ENCODE peak calls at places on chromosomes 11 and 22, in six cellular contexts. P, H, S, C, Q and B are unnamed samples.
A peak's percentile ranks its signal among the peaks of the same experiment; 100 is the strongest.

GRCh38 chr22:23237841-23238240 is 57.5 kb downstream of the BCR start:
- DNase-seq in P (no peak), H (no peak), S (peak; percentile 61), C (no peak), Q (no peak), B (no peak)

GRCh38 chr11:113193894-113194293 is 120.5 kb upstream of the TTC12 start:
- DNase-seq in P (no peak), H (peak; percentile 11), S (no peak), C (peak; percentile 62), Q (no peak), B (no peak)

GRCh38 chr22:39959640-39960447 is at the start of gene TMA7B:
- DNase-seq in P (no peak), H (no peak), S (peak; percentile 49), C (peak; percentile 52), Q (no peak), B (peak; percentile 75)

GRCh38 chr11:12200359-12201015 is 90.1 kb downstream of the MICAL2 start:
- DNase-seq in P (no peak), H (no peak), S (no peak), C (peak; percentile 42), Q (no peak), B (peak; percentile 83)

GRCh38 chr22:29625090-29625825 is 21.8 kb downstream of the NF2 start:
- DNase-seq in P (no peak), H (no peak), S (peak; percentile 42), C (peak; percentile 49), Q (peak; percentile 62), B (peak; percentile 85)

GRCh38 chr11:19279455-19279854 is 38.7 kb upstream of the E2F8 start:
- DNase-seq in P (peak; percentile 53), H (no peak), S (no peak), C (no peak), Q (no peak), B (no peak)

GRCh38 chr11:125621995-125622394 is 3.0 kb upstream of the CHEK1 start:
- DNase-seq in P (no peak), H (no peak), S (no peak), C (no peak), Q (no peak), B (peak; percentile 77)

GRCh38 chr11:70660059-70660888 is 261.9 kb downstream of the CTTN start:
- DNase-seq in P (no peak), H (no peak), S (no peak), C (no peak), Q (no peak), B (no peak)

GRCh38 chr11:85855341-85855656 is at the start of gene CCDC83:
- DNase-seq in P (no peak), H (no peak), S (no peak), C (no peak), Q (no peak), B (no peak)

DNA sequence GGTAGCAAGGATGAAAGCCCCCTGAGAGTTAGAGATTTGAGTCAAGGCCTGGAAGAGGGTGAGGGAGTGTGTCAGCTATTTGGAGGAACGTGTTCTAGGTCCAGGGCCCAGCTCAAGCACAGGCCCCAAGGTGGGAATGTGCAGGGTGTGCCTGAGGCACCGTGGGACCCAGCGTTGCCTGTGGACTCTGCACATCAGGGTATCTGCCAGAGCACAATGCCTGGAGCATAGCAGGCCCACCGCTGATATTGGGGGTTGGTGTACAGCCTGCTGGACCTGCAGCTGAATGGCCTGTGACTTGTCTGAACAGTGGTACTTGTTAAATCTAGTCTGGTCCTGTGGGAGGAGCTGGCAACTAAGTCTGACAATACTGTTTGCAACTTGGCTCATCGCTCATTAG is 131.7 kb downstream of the GRIK4 start:
- DNase-seq in P (no peak), H (no peak), S (no peak), C (no peak), Q (no peak), B (no peak)
- TF ChIP-seq RFX5 in P (no peak), H (no peak), S (no peak), C (no peak), Q (no peak), B (no peak)

GRCh38 chr11:73320786-73321325 is 12.8 kb downstream of the ARHGEF17 start:
- DNase-seq in P (no peak), H (no peak), S (no peak), C (no peak), Q (no peak), B (peak; percentile 40)

GRCh38 chr11:73322111-73322985 is 14.3 kb downstream of the ARHGEF17 start:
- DNase-seq in P (no peak), H (no peak), S (no peak), C (no peak), Q (no peak), B (peak; percentile 69)

GRCh38 chr11:73323464-73323863 is 15.4 kb downstream of the ARHGEF17 start:
- DNase-seq in P (peak; percentile 80), H (no peak), S (no peak), C (peak; percentile 54), Q (peak; percentile 41), B (peak; percentile 77)

GRCh38 chr11:73322986-73323306 is 14.9 kb downstream of the ARHGEF17 start:
- DNase-seq in P (no peak), H (no peak), S (no peak), C (no peak), Q (no peak), B (no peak)

DNA sequence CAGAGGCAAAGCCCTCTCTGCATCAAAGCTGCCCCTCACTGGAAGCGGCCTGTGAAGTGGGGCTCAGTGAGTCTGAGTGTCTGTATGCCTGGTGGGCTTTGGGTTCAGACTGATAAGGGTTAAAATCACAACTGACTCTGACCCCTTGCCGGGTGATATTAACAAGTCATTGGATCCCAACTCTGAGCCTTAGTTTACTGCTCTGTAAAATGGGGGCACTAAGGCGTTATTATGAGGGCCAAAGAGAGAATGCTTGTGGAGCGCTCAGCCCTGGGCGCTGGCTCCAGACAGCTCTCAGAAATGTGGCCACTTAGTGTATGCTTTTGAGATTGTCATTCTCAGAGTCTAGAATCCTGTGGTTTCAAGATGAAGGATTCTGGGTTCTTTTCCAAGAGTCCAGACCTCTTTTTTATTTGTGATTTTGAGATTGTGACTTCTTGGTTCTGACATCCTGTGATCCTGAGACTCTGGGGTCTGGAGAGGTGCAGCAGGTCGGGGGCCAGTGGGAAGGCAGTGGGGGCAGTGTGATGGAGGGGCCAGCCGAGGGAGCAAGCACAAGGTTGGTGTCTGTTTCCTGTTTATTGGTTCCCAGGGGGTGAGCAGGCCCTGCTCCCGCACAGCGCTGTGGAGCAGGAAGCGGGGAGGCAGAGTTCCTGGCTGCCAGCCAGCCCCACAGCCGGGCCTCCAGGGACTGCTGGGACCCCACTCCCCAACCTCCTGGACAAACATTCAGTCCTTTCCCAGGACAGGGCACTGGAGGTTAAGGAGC is 13.4 kb downstream of the ARHGEF17 start:
- DNase-seq in P (no peak), H (no peak), S (no peak), C (peak; percentile 89), Q (no peak), B (peak; percentile 84)
- H3K9ac ChIP-seq in P (no peak overlapping the region), H (peak overlapping the region; percentile 51), S (no peak overlapping the region), C (peak overlapping the region; percentile 65), Q (no peak overlapping the region), B (peak overlapping the region; percentile 29)

GRCh38 chr11:2416765-2417164 is 16.2 kb downstream of the TSSC4 start:
- DNase-seq in P (no peak), H (no peak), S (no peak), C (no peak), Q (no peak), B (no peak)
- TF ChIP-seq RFX5 in P (no peak), H (no peak), S (no peak), C (no peak), Q (no peak), B (no peak)

GRCh38 chr11:42048141-42048540 is 588.7 kb upstream of the LRRC4C start:
- DNase-seq in P (no peak), H (no peak), S (no peak), C (no peak), Q (no peak), B (no peak)

DNA sequence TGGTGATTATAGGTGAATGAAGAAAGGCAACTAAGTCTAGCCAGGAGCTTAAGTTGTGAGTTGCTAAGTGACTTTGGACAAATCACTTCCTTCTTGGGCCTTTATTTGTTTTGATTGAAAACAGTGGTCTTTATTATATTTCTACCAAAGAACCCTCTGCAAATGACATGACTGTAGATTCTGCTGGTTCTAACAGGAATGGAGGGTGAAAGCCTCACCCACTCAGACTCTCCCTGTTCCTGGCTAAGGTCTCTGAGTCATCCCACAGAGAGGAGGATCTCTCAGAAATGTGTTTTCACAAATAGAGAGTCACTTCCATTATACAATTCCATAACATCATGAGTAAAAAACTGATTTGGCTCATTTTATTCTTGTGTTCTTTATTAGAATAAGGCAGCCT is 583.9 kb upstream of the LRRC4C start:
- DNase-seq in P (no peak), H (no peak), S (no peak), C (no peak), Q (no peak), B (no peak)
- H3K9ac ChIP-seq in P (no peak overlapping the region), H (no peak overlapping the region), S (no peak overlapping the region), C (no peak overlapping the region), Q (no peak overlapping the region), B (no peak overlapping the region)

DNA sequence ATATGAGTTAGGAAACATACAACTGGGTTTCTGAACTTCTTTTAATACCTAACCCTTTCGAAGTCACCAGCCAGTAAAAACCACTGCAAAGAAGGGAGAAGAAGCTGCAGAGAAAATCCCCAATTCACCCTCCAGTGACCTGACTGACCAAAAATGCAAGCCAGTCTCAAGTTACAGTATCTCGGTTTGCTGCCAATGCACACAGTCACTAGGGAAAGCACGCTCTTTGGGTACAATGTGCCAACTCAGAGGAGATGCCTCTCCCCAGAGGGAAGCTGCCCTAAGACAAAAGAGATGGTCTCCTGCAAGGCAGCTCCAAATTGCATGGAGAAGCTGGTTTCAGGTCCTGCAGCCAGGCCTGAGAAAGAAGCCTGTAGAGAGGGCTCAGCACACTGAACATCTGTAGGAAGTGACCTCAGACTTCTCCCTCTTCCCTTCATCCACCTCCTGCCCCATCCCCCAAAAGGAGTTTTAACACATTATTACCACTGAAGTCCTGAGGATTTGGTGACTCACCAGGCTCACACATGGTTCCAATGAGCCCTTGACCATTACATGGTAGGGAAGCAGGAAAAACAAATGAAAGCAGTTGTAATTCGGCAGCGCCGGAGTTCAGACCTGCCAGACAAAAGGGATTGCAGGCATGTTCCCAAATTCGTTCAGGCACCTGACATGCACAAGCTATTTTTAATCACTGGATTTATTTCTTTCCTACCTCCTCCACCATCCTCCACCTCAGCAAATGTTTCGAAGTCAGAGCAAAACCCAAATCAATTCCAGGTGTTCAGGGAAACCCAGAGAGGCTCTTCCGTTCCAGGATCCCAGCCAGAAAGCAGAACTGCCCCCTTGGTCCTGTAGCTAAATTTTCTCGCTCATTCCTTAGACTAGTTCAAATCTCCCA is 90.1 kb downstream of the ETS1 start:
- DNase-seq in P (no peak), H (peak; percentile 87), S (no peak), C (peak; percentile 57), Q (no peak), B (peak; percentile 99)
- TF ChIP-seq RFX5 in P (no peak), H (no peak), S (no peak), C (no peak), Q (no peak), B (no peak)

DNA sequence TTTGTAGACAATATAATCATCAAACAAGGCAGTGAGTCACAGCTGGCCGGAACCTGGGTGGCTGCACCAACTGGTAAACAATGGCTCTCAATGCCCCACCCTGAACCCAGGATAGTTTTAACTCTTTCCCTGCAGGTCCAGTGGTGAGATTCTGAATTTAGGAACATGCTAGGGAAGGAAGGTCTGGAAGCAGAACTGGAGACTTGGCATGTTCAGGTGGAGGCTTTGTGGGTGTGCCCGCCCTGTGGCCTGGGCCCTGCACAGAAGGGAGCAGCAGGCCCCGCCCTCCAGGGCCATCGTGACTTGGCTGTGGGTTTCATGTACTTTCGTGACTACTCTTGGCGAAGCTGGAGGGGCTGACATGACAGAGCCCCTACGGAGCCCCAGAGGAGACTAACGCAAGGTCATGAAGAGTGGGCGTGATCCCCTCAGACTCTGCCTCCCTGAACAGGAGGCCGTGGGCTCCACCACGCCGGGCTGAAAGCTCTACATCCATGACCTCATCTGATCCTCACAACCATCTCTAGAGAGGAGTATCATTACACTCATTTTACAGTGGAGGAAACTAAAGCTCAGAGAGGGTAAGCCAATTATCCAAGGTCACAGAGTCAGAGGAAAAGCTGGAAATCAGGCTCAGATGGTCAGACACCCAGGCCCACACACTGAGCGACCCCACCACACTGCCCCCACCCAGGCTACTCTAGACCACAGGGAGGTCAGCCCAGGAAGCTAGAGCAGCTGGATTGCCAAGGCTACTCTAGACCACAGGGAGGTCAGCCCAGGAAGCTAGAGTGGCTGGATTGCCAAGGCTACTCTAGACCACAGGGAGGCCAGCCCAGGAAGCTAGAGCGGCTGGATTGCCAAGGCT is 27.3 kb downstream of the MAFF start:
- DNase-seq in P (no peak), H (no peak), S (no peak), C (no peak), Q (peak; percentile 54), B (peak; percentile 57)
- H3K9ac ChIP-seq in P (no peak overlapping the region), H (no peak overlapping the region), S (no peak overlapping the region), C (no peak overlapping the region), Q (no peak overlapping the region), B (no peak overlapping the region)